ENCODE peak calls at places on chromosomes 6 and 20, in seven cellular contexts. O is MCF 10A, U is AG10803, F is heart left ventricle, A is amniotic stem cell, V is T-helper 17 cell, X is vagina. R is an unnamed sample.

GRCh38 chr6:81753709-81754678 is 1.5 kb upstream of the TENT5A start:
- DNase-seq in F (peak; percentile 86), X (no peak), U (peak; percentile 71), O (peak; percentile 50), A (peak; percentile 30), V (peak; percentile 79), R (peak; percentile 36)

GRCh38 chr6:116008470-116009229 is 52.0 kb downstream of the FRK start:
- DNase-seq in U (peak; percentile 78), O (peak; percentile 67), F (peak; percentile 36), X (no peak), V (no peak), A (peak; percentile 33), R (peak; percentile 79)

GRCh38 chr20:965956-966355 is 36.2 kb downstream of the RSPO4 start:
- DNase-seq in V (no peak), X (no peak), U (no peak), F (no peak), A (no peak), O (peak; percentile 26), R (peak; percentile 13)

GRCh38 chr6:81608776-81609175 is 143.7 kb downstream of the TENT5A start:
- DNase-seq in U (no peak), A (no peak), F (no peak), V (no peak), O (peak; percentile 3), X (no peak), R (no peak)

GRCh38 chr6:75818061-75818855 is 69.2 kb downstream of the MYO6 start:
- DNase-seq in A (no peak), X (no peak), U (peak; percentile 49), O (no peak), V (no peak), F (no peak), R (peak; percentile 57)

GRCh38 chr6:135193221-135193620 is 12.1 kb downstream of the MYB start:
- DNase-seq in O (no peak), X (no peak), A (no peak), V (no peak), F (no peak), U (no peak), R (no peak)

GRCh38 chr6:144786825-144787224 is 501.7 kb downstream of the UTRN start:
- DNase-seq in U (no peak), F (no peak), A (no peak), X (no peak), V (no peak), O (no peak), R (no peak)

GRCh38 chr6:45736134-45736533 is 279.5 kb downstream of the CLIC5 start:
- DNase-seq in X (no peak), A (no peak), V (no peak), U (no peak), O (no peak), F (no peak), R (no peak)

GRCh38 chr20:61850457-61850856 is 215.2 kb downstream of the TAF4 start:
- DNase-seq in V (no peak), F (no peak), X (no peak), O (no peak), U (peak; percentile 23), A (no peak), R (no peak)

GRCh38 chr6:136608991-136609390 is 58.8 kb upstream of the MAP7 start:
- DNase-seq in X (no peak), O (peak; percentile 52), F (no peak), A (peak; percentile 27), U (peak; percentile 84), V (no peak), R (peak; percentile 49)

GRCh38 chr20:50621068-50621467 is 70.3 kb downstream of the RIPOR3 start:
- DNase-seq in U (no peak), O (no peak), A (no peak), V (no peak), F (no peak), X (no peak), R (no peak)

GRCh38 chr6:40387871-40388264 is 199.3 kb downstream of the LRFN2 start:
- DNase-seq in U (no peak), A (no peak), O (no peak), F (no peak), V (no peak), X (no peak), R (no peak)

GRCh38 chr6:137341721-137342195 is 122.6 kb upstream of the IFNGR1 start:
- DNase-seq in X (no peak), O (peak; percentile 53), V (peak; percentile 27), A (no peak), U (peak; percentile 95), F (no peak), R (no peak)

GRCh38 chr20:49234831-49235230 is 15.6 kb downstream of the DDX27 start:
- DNase-seq in V (no peak), F (no peak), U (no peak), X (no peak), O (no peak), A (no peak), R (no peak)

R was measured in mammary epithelial cell.